ENCODE peak calls at places on chromosomes 12 and 14, in eight cellular contexts. One of them, this sample, is unnamed.

GRCh38 chr12:78392918-78393317 is 471.7 kb upstream of the SYT1 start:
- DNase-seq in stimulated activated effector memory CD8-positive, alpha-beta T cell treated with anti-CD3 and anti-CD28 coated beads, Interleukin-12 subunit alpha, Interleukin-12 subunit beta, amount 100 ng/mL, for 72 hours: no peak
- DNase-seq in HEK293T: no peak
- DNase-seq in mucosa of descending colon: no peak
- DNase-seq in nephron progenitor cell: no peak
- DNase-seq in aorta: no peak
- DNase-seq in HuH-7.5: no peak
- DNase-seq in left colon: no peak
- DNase-seq in this sample: peak; percentile 53

GRCh38 chr12:105469182-105469581 is 138.7 kb downstream of the C12orf75 start:
- DNase-seq in aorta: no peak
- DNase-seq in mucosa of descending colon: no peak
- DNase-seq in HEK293T: no peak
- DNase-seq in HuH-7.5: no peak
- DNase-seq in left colon: no peak
- DNase-seq in stimulated activated effector memory CD8-positive, alpha-beta T cell treated with anti-CD3 and anti-CD28 coated beads, Interleukin-12 subunit alpha, Interleukin-12 subunit beta, amount 100 ng/mL, for 72 hours: no peak
- DNase-seq in nephron progenitor cell: no peak
- DNase-seq in this sample: no peak

GRCh38 chr14:31059152-31059924 is 33.2 kb upstream of the STRN3 start:
- DNase-seq in left colon: no peak
- DNase-seq in nephron progenitor cell: no peak
- DNase-seq in mucosa of descending colon: peak; percentile 61
- DNase-seq in stimulated activated effector memory CD8-positive, alpha-beta T cell treated with anti-CD3 and anti-CD28 coated beads, Interleukin-12 subunit alpha, Interleukin-12 subunit beta, amount 100 ng/mL, for 72 hours: no peak
- DNase-seq in HEK293T: peak; percentile 12
- DNase-seq in aorta: peak; percentile 54
- DNase-seq in HuH-7.5: peak; percentile 40
- DNase-seq in this sample: no peak

GRCh38 chr12:1297206-1297605 is 297.2 kb downstream of the FBXL14 start:
- DNase-seq in HuH-7.5: no peak
- DNase-seq in mucosa of descending colon: no peak
- DNase-seq in stimulated activated effector memory CD8-positive, alpha-beta T cell treated with anti-CD3 and anti-CD28 coated beads, Interleukin-12 subunit alpha, Interleukin-12 subunit beta, amount 100 ng/mL, for 72 hours: no peak
- DNase-seq in left colon: no peak
- DNase-seq in HEK293T: no peak
- DNase-seq in nephron progenitor cell: no peak
- DNase-seq in aorta: no peak
- DNase-seq in this sample: no peak

GRCh38 chr12:106214576-106214975 is 33.2 kb downstream of the CKAP4 start:
- DNase-seq in HuH-7.5: no peak
- DNase-seq in aorta: no peak
- DNase-seq in nephron progenitor cell: no peak
- DNase-seq in HEK293T: no peak
- DNase-seq in stimulated activated effector memory CD8-positive, alpha-beta T cell treated with anti-CD3 and anti-CD28 coated beads, Interleukin-12 subunit alpha, Interleukin-12 subunit beta, amount 100 ng/mL, for 72 hours: no peak
- DNase-seq in mucosa of descending colon: no peak
- DNase-seq in left colon: no peak
- DNase-seq in this sample: no peak

GRCh38 chr14:100749967-100750597 is 23.4 kb downstream of the DLK1 start:
- DNase-seq in HuH-7.5: no peak
- DNase-seq in HEK293T: no peak
- DNase-seq in nephron progenitor cell: no peak
- DNase-seq in stimulated activated effector memory CD8-positive, alpha-beta T cell treated with anti-CD3 and anti-CD28 coated beads, Interleukin-12 subunit alpha, Interleukin-12 subunit beta, amount 100 ng/mL, for 72 hours: no peak
- DNase-seq in aorta: no peak
- DNase-seq in left colon: no peak
- DNase-seq in mucosa of descending colon: no peak
- DNase-seq in this sample: no peak

GRCh38 chr14:64717870-64718269 is 13.6 kb downstream of the PLEKHG3 start:
- DNase-seq in HEK293T: no peak
- DNase-seq in HuH-7.5: no peak
- DNase-seq in aorta: no peak
- DNase-seq in nephron progenitor cell: no peak
- DNase-seq in stimulated activated effector memory CD8-positive, alpha-beta T cell treated with anti-CD3 and anti-CD28 coated beads, Interleukin-12 subunit alpha, Interleukin-12 subunit beta, amount 100 ng/mL, for 72 hours: no peak
- DNase-seq in mucosa of descending colon: no peak
- DNase-seq in left colon: peak; percentile 60
- DNase-seq in this sample: peak; percentile 33

GRCh38 chr14:68182492-68182891 is 362.9 kb downstream of the RAD51B start:
- DNase-seq in left colon: no peak
- DNase-seq in nephron progenitor cell: no peak
- DNase-seq in mucosa of descending colon: no peak
- DNase-seq in HEK293T: no peak
- DNase-seq in stimulated activated effector memory CD8-positive, alpha-beta T cell treated with anti-CD3 and anti-CD28 coated beads, Interleukin-12 subunit alpha, Interleukin-12 subunit beta, amount 100 ng/mL, for 72 hours: no peak
- DNase-seq in HuH-7.5: no peak
- DNase-seq in aorta: no peak
- DNase-seq in this sample: no peak

GRCh38 chr14:91904956-91905645 is 37.8 kb upstream of the TC2N start:
- DNase-seq in aorta: no peak
- DNase-seq in HEK293T: no peak
- DNase-seq in left colon: no peak
- DNase-seq in nephron progenitor cell: no peak
- DNase-seq in mucosa of descending colon: no peak
- DNase-seq in stimulated activated effector memory CD8-positive, alpha-beta T cell treated with anti-CD3 and anti-CD28 coated beads, Interleukin-12 subunit alpha, Interleukin-12 subunit beta, amount 100 ng/mL, for 72 hours: no peak
- DNase-seq in HuH-7.5: no peak
- DNase-seq in this sample: no peak

GRCh38 chr12:11711675-11712327 is 62.3 kb downstream of the ETV6 start:
- DNase-seq in aorta: no peak
- DNase-seq in left colon: no peak
- DNase-seq in mucosa of descending colon: no peak
- DNase-seq in nephron progenitor cell: no peak
- DNase-seq in stimulated activated effector memory CD8-positive, alpha-beta T cell treated with anti-CD3 and anti-CD28 coated beads, Interleukin-12 subunit alpha, Interleukin-12 subunit beta, amount 100 ng/mL, for 72 hours: no peak
- DNase-seq in HuH-7.5: no peak
- DNase-seq in HEK293T: no peak
- DNase-seq in this sample: no peak

GRCh38 chr14:33357225-33358010 is 418.7 kb downstream of the NPAS3 start:
- DNase-seq in nephron progenitor cell: no peak
- DNase-seq in left colon: peak; percentile 49
- DNase-seq in HEK293T: no peak
- DNase-seq in stimulated activated effector memory CD8-positive, alpha-beta T cell treated with anti-CD3 and anti-CD28 coated beads, Interleukin-12 subunit alpha, Interleukin-12 subunit beta, amount 100 ng/mL, for 72 hours: no peak
- DNase-seq in aorta: no peak
- DNase-seq in HuH-7.5: no peak
- DNase-seq in mucosa of descending colon: peak; percentile 38
- DNase-seq in this sample: no peak

GRCh38 chr12:124667671-124668337 is 100.4 kb upstream of the NCOR2 start:
- DNase-seq in stimulated activated effector memory CD8-positive, alpha-beta T cell treated with anti-CD3 and anti-CD28 coated beads, Interleukin-12 subunit alpha, Interleukin-12 subunit beta, amount 100 ng/mL, for 72 hours: no peak
- DNase-seq in HEK293T: no peak
- DNase-seq in mucosa of descending colon: no peak
- DNase-seq in nephron progenitor cell: no peak
- DNase-seq in HuH-7.5: no peak
- DNase-seq in left colon: no peak
- DNase-seq in aorta: no peak
- DNase-seq in this sample: no peak

GRCh38 chr14:49961270-49962222 is 68.7 kb downstream of the ARF6 start:
- DNase-seq in HEK293T: no peak
- DNase-seq in HuH-7.5: no peak
- DNase-seq in nephron progenitor cell: no peak
- DNase-seq in mucosa of descending colon: no peak
- DNase-seq in aorta: no peak
- DNase-seq in stimulated activated effector memory CD8-positive, alpha-beta T cell treated with anti-CD3 and anti-CD28 coated beads, Interleukin-12 subunit alpha, Interleukin-12 subunit beta, amount 100 ng/mL, for 72 hours: no peak
- DNase-seq in left colon: no peak
- DNase-seq in this sample: no peak

GRCh38 chr14:32077081-32078029 is at the start of gene ARHGAP5:
- DNase-seq in nephron progenitor cell: peak; percentile 76
- DNase-seq in mucosa of descending colon: peak; percentile 86
- DNase-seq in left colon: peak; percentile 56
- DNase-seq in aorta: peak; percentile 64
- DNase-seq in HuH-7.5: peak; percentile 95
- DNase-seq in stimulated activated effector memory CD8-positive, alpha-beta T cell treated with anti-CD3 and anti-CD28 coated beads, Interleukin-12 subunit alpha, Interleukin-12 subunit beta, amount 100 ng/mL, for 72 hours: peak; percentile 32
- DNase-seq in HEK293T: peak; percentile 23
- DNase-seq in this sample: no peak

GRCh38 chr14:102026934-102027333 is 59.9 kb downstream of the HSP90AA1 start:
- DNase-seq in nephron progenitor cell: no peak
- DNase-seq in left colon: no peak
- DNase-seq in mucosa of descending colon: no peak
- DNase-seq in stimulated activated effector memory CD8-positive, alpha-beta T cell treated with anti-CD3 and anti-CD28 coated beads, Interleukin-12 subunit alpha, Interleukin-12 subunit beta, amount 100 ng/mL, for 72 hours: no peak
- DNase-seq in HEK293T: no peak
- DNase-seq in HuH-7.5: no peak
- DNase-seq in aorta: no peak
- DNase-seq in this sample: no peak

GRCh38 chr14:99187858-99188257 is 84.1 kb downstream of the BCL11B start:
- DNase-seq in left colon: no peak
- DNase-seq in nephron progenitor cell: no peak
- DNase-seq in stimulated activated effector memory CD8-positive, alpha-beta T cell treated with anti-CD3 and anti-CD28 coated beads, Interleukin-12 subunit alpha, Interleukin-12 subunit beta, amount 100 ng/mL, for 72 hours: no peak
- DNase-seq in mucosa of descending colon: no peak
- DNase-seq in HuH-7.5: no peak
- DNase-seq in aorta: no peak
- DNase-seq in HEK293T: no peak
- DNase-seq in this sample: no peak

GRCh38 chr12:133130808-133131128 is 341 bp downstream of the ZNF10 start:
- DNase-seq in nephron progenitor cell: peak; percentile 36
- DNase-seq in stimulated activated effector memory CD8-positive, alpha-beta T cell treated with anti-CD3 and anti-CD28 coated beads, Interleukin-12 subunit alpha, Interleukin-12 subunit beta, amount 100 ng/mL, for 72 hours: no peak
- DNase-seq in HEK293T: no peak
- DNase-seq in mucosa of descending colon: peak; percentile 61
- DNase-seq in HuH-7.5: no peak
- DNase-seq in left colon: peak; percentile 31
- DNase-seq in aorta: peak; percentile 56
- DNase-seq in this sample: no peak

GRCh38 chr12:69540606-69541386 is 44.5 kb upstream of the CCT2 start:
- DNase-seq in nephron progenitor cell: no peak
- DNase-seq in left colon: no peak
- DNase-seq in HuH-7.5: no peak
- DNase-seq in HEK293T: no peak
- DNase-seq in stimulated activated effector memory CD8-positive, alpha-beta T cell treated with anti-CD3 and anti-CD28 coated beads, Interleukin-12 subunit alpha, Interleukin-12 subunit beta, amount 100 ng/mL, for 72 hours: no peak
- DNase-seq in aorta: no peak
- DNase-seq in mucosa of descending colon: no peak
- DNase-seq in this sample: no peak

GRCh38 chr12:3216726-3217682 is 139.8 kb downstream of the TSPAN9 start:
- DNase-seq in HEK293T: no peak
- DNase-seq in stimulated activated effector memory CD8-positive, alpha-beta T cell treated with anti-CD3 and anti-CD28 coated beads, Interleukin-12 subunit alpha, Interleukin-12 subunit beta, amount 100 ng/mL, for 72 hours: no peak
- DNase-seq in nephron progenitor cell: no peak
- DNase-seq in mucosa of descending colon: no peak
- DNase-seq in left colon: no peak
- DNase-seq in aorta: peak; percentile 78
- DNase-seq in HuH-7.5: no peak
- DNase-seq in this sample: no peak

GRCh38 chr12:10632226-10632625 is 18.8 kb upstream of the MAGOHB start:
- DNase-seq in left colon: no peak
- DNase-seq in HuH-7.5: no peak
- DNase-seq in aorta: no peak
- DNase-seq in stimulated activated effector memory CD8-positive, alpha-beta T cell treated with anti-CD3 and anti-CD28 coated beads, Interleukin-12 subunit alpha, Interleukin-12 subunit beta, amount 100 ng/mL, for 72 hours: no peak
- DNase-seq in mucosa of descending colon: no peak
- DNase-seq in nephron progenitor cell: no peak
- DNase-seq in HEK293T: no peak
- DNase-seq in this sample: no peak

GRCh38 chr14:32693114-32693513 is 245.6 kb upstream of the NPAS3 start:
- DNase-seq in mucosa of descending colon: no peak
- DNase-seq in aorta: no peak
- DNase-seq in stimulated activated effector memory CD8-positive, alpha-beta T cell treated with anti-CD3 and anti-CD28 coated beads, Interleukin-12 subunit alpha, Interleukin-12 subunit beta, amount 100 ng/mL, for 72 hours: no peak
- DNase-seq in HEK293T: no peak
- DNase-seq in nephron progenitor cell: no peak
- DNase-seq in left colon: peak; percentile 46
- DNase-seq in HuH-7.5: no peak
- DNase-seq in this sample: no peak

GRCh38 chr12:111867531-111867930 is 25.5 kb downstream of the MAPKAPK5 start:
- DNase-seq in left colon: no peak
- DNase-seq in stimulated activated effector memory CD8-positive, alpha-beta T cell treated with anti-CD3 and anti-CD28 coated beads, Interleukin-12 subunit alpha, Interleukin-12 subunit beta, amount 100 ng/mL, for 72 hours: no peak
- DNase-seq in nephron progenitor cell: no peak
- DNase-seq in aorta: no peak
- DNase-seq in HEK293T: no peak
- DNase-seq in mucosa of descending colon: no peak
- DNase-seq in HuH-7.5: no peak
- DNase-seq in this sample: no peak

GRCh38 chr12:20602671-20603402 is 92.3 kb upstream of the SLCO1C1 start:
- DNase-seq in nephron progenitor cell: no peak
- DNase-seq in stimulated activated effector memory CD8-positive, alpha-beta T cell treated with anti-CD3 and anti-CD28 coated beads, Interleukin-12 subunit alpha, Interleukin-12 subunit beta, amount 100 ng/mL, for 72 hours: no peak
- DNase-seq in left colon: no peak
- DNase-seq in HuH-7.5: no peak
- DNase-seq in mucosa of descending colon: no peak
- DNase-seq in HEK293T: no peak
- DNase-seq in aorta: no peak
- DNase-seq in this sample: no peak

GRCh38 chr12:50252977-50253376 is 30.3 kb downstream of the LIMA1 start:
- DNase-seq in stimulated activated effector memory CD8-positive, alpha-beta T cell treated with anti-CD3 and anti-CD28 coated beads, Interleukin-12 subunit alpha, Interleukin-12 subunit beta, amount 100 ng/mL, for 72 hours: no peak
- DNase-seq in HEK293T: no peak
- DNase-seq in aorta: no peak
- DNase-seq in mucosa of descending colon: no peak
- DNase-seq in nephron progenitor cell: no peak
- DNase-seq in HuH-7.5: no peak
- DNase-seq in left colon: no peak
- DNase-seq in this sample: no peak

GRCh38 chr12:26971963-26972362 is 33.7 kb downstream of the FGFR1OP2 start:
- DNase-seq in stimulated activated effector memory CD8-positive, alpha-beta T cell treated with anti-CD3 and anti-CD28 coated beads, Interleukin-12 subunit alpha, Interleukin-12 subunit beta, amount 100 ng/mL, for 72 hours: peak; percentile 32
- DNase-seq in mucosa of descending colon: no peak
- DNase-seq in left colon: no peak
- DNase-seq in nephron progenitor cell: no peak
- DNase-seq in HEK293T: no peak
- DNase-seq in aorta: no peak
- DNase-seq in HuH-7.5: no peak
- DNase-seq in this sample: no peak

GRCh38 chr12:121812320-121812871 is 8.6 kb downstream of the SETD1B start:
- DNase-seq in nephron progenitor cell: peak; percentile 84
- DNase-seq in left colon: peak; percentile 84
- DNase-seq in stimulated activated effector memory CD8-positive, alpha-beta T cell treated with anti-CD3 and anti-CD28 coated beads, Interleukin-12 subunit alpha, Interleukin-12 subunit beta, amount 100 ng/mL, for 72 hours: no peak
- DNase-seq in aorta: peak; percentile 85
- DNase-seq in HuH-7.5: no peak
- DNase-seq in mucosa of descending colon: peak; percentile 86
- DNase-seq in HEK293T: no peak
- DNase-seq in this sample: peak; percentile 100

GRCh38 chr12:69898236-69898635 is 73.2 kb downstream of the MYRFL start:
- DNase-seq in aorta: no peak
- DNase-seq in left colon: no peak
- DNase-seq in stimulated activated effector memory CD8-positive, alpha-beta T cell treated with anti-CD3 and anti-CD28 coated beads, Interleukin-12 subunit alpha, Interleukin-12 subunit beta, amount 100 ng/mL, for 72 hours: no peak
- DNase-seq in nephron progenitor cell: no peak
- DNase-seq in mucosa of descending colon: no peak
- DNase-seq in HEK293T: no peak
- DNase-seq in HuH-7.5: no peak
- DNase-seq in this sample: no peak

GRCh38 chr14:82999802-83000201 is 1466.1 kb upstream of the SEL1L start:
- DNase-seq in nephron progenitor cell: no peak
- DNase-seq in aorta: no peak
- DNase-seq in HEK293T: no peak
- DNase-seq in HuH-7.5: no peak
- DNase-seq in left colon: no peak
- DNase-seq in stimulated activated effector memory CD8-positive, alpha-beta T cell treated with anti-CD3 and anti-CD28 coated beads, Interleukin-12 subunit alpha, Interleukin-12 subunit beta, amount 100 ng/mL, for 72 hours: no peak
- DNase-seq in mucosa of descending colon: no peak
- DNase-seq in this sample: peak; percentile 37

GRCh38 chr14:39219075-39219499 is 14.6 kb upstream of the MIA2 start:
- DNase-seq in HuH-7.5: no peak
- DNase-seq in mucosa of descending colon: no peak
- DNase-seq in stimulated activated effector memory CD8-positive, alpha-beta T cell treated with anti-CD3 and anti-CD28 coated beads, Interleukin-12 subunit alpha, Interleukin-12 subunit beta, amount 100 ng/mL, for 72 hours: no peak
- DNase-seq in nephron progenitor cell: no peak
- DNase-seq in HEK293T: no peak
- DNase-seq in left colon: no peak
- DNase-seq in aorta: no peak
- DNase-seq in this sample: no peak